ENCODE peak calls at places on chromosomes 16 and 17, in nine cellular contexts. B is activated effector memory CD4-positive, alpha-beta T cell treated with anti-CD3 and anti-CD28 coated beads, Interleukin-2, amount 50 U/mL, for 16 hours; A is OCI-LY7; D is T-cell; Z is LHCN-M2; X is hippocampal formation; U is astrocyte of the spinal cord; I is GM03348; S is posterior vena cava. O is an unnamed sample.

GRCh38 chr16:57245472-57246113 is 534 bp downstream of the ARL2BP start:
- DNase-seq in B (no peak), A (no peak), D (no peak), Z (no peak), X (no peak), U (no peak), I (peak; percentile 54), S (no peak), O (peak; percentile 38)

GRCh38 chr17:43366809-43367587 is 31.8 kb upstream of the ARL4D start:
- DNase-seq in B (no peak), A (no peak), D (no peak), Z (no peak), X (no peak), U (no peak), I (no peak), S (no peak), O (no peak)

GRCh38 chr16:57349212-57350031 is 9.2 kb upstream of the CCL22 start:
- DNase-seq in B (peak; percentile 50), A (peak; percentile 45), D (peak; percentile 17), Z (no peak), X (no peak), U (no peak), I (no peak), S (no peak), O (no peak)

GRCh38 chr16:4800290-4801041 is 2.0 kb downstream of the ROGDI start:
- DNase-seq in B (no peak), A (no peak), D (no peak), Z (no peak), X (peak; percentile 78), U (no peak), I (no peak), S (no peak), O (no peak)

GRCh38 chr17:45147581-45148182 is 593 bp upstream of the HEXIM1 start:
- DNase-seq in B (peak; percentile 90), A (peak; percentile 98), D (peak; percentile 76), Z (peak; percentile 95), X (peak; percentile 96), U (peak; percentile 97), I (peak; percentile 62), S (peak; percentile 95), O (peak; percentile 73)

GRCh38 chr17:72518810-72519597 is 398.2 kb downstream of the SOX9 start:
- DNase-seq in B (no peak), A (no peak), D (no peak), Z (no peak), X (no peak), U (no peak), I (no peak), S (no peak), O (no peak)

GRCh38 chr17:76383645-76384221 is 676 bp upstream of the SPHK1 start:
- DNase-seq in B (peak; percentile 78), A (peak; percentile 63), D (peak; percentile 17), Z (peak; percentile 50), X (no peak), U (peak; percentile 55), I (peak; percentile 62), S (peak; percentile 88), O (peak; percentile 76)

GRCh38 chr16:10266809-10267208 is 84.6 kb upstream of the GRIN2A start:
- DNase-seq in B (no peak), A (no peak), D (no peak), Z (no peak), X (no peak), U (no peak), I (no peak), S (no peak), O (no peak)

GRCh38 chr17:77282524-77283515 is 142.1 kb downstream of the SEC14L1 start:
- DNase-seq in B (no peak), A (peak; percentile 28), D (no peak), Z (no peak), X (no peak), U (peak; percentile 43), I (no peak), S (no peak), O (no peak)

GRCh38 chr17:35752945-35753764 is at the start of gene GAS2L2:
- DNase-seq in B (no peak), A (no peak), D (no peak), Z (peak; percentile 5), X (no peak), U (no peak), I (no peak), S (no peak), O (no peak)

GRCh38 chr16:50632927-50633800 is 47.9 kb downstream of the SNX20 start:
- DNase-seq in B (no peak), A (no peak), D (no peak), Z (no peak), X (no peak), U (no peak), I (no peak), S (no peak), O (no peak)

GRCh38 chr17:40563371-40564052 is 1.8 kb downstream of the CCR7 start:
- DNase-seq in B (peak; percentile 84), A (no peak), D (peak; percentile 38), Z (no peak), X (no peak), U (no peak), I (no peak), S (peak; percentile 41), O (no peak)

GRCh38 chr17:382644-383533 is 30.3 kb upstream of the RPH3AL start:
- DNase-seq in B (no peak), A (no peak), D (no peak), Z (peak; percentile 15), X (no peak), U (peak; percentile 61), I (no peak), S (peak; percentile 42), O (peak; percentile 48)

GRCh38 chr17:49646391-49647255 is 31.3 kb downstream of the SPOP start:
- DNase-seq in B (peak; percentile 77), A (no peak), D (no peak), Z (peak; percentile 83), X (no peak), U (peak; percentile 86), I (peak; percentile 50), S (no peak), O (peak; percentile 12)

GRCh38 chr16:86355951-86356350 is 154.4 kb upstream of the FOXF1 start:
- DNase-seq in B (no peak), A (no peak), D (no peak), Z (no peak), X (no peak), U (no peak), I (peak; percentile 16), S (no peak), O (no peak)

GRCh38 chr16:49827806-49828428 is 28.0 kb downstream of the ZNF423 start:
- DNase-seq in B (no peak), A (no peak), D (no peak), Z (no peak), X (no peak), U (no peak), I (no peak), S (no peak), O (no peak)

GRCh38 chr17:73228748-73229236 is 32.9 kb downstream of the CPSF4L start:
- DNase-seq in B (peak; percentile 80), A (no peak), D (no peak), Z (peak; percentile 92), X (peak; percentile 21), U (peak; percentile 76), I (peak; percentile 92), S (peak; percentile 92), O (peak; percentile 92)

GRCh38 chr16:89108412-89108811 is 14.8 kb downstream of the ACSF3 start:
- DNase-seq in B (no peak), A (no peak), D (no peak), Z (no peak), X (no peak), U (no peak), I (no peak), S (no peak), O (no peak)

GRCh38 chr17:17781591-17782424 is 55.0 kb downstream of the SREBF1 start:
- DNase-seq in B (peak; percentile 77), A (no peak), D (peak; percentile 26), Z (no peak), X (peak; percentile 77), U (peak; percentile 52), I (peak; percentile 71), S (peak; percentile 90), O (peak; percentile 74)

O was measured in AG08396.